ENCODE peak calls at places on chromosome 9, in seven cellular contexts. One of them, this sample, is unnamed.

GRCh38 chr9:101400120-101400519 is 1.5 kb downstream of the ZNF189 start:
- DNase-seq in H1: no peak
- DNase-seq in T47D: no peak
- DNase-seq in GM12878: no peak
- DNase-seq in SK-N-SH: no peak
- DNase-seq in K562: peak; percentile 14
- DNase-seq in HCT116: no peak
- DNase-seq in this sample: no peak

GRCh38 chr9:127682351-127683136 is 24.2 kb upstream of the CFAP157 start:
- DNase-seq in GM12878: no peak
- DNase-seq in T47D: no peak
- DNase-seq in HCT116: no peak
- DNase-seq in K562: no peak
- DNase-seq in SK-N-SH: no peak
- DNase-seq in H1: no peak
- DNase-seq in this sample: no peak

GRCh38 chr9:76464706-76465105 is 5.7 kb downstream of the GCNT1 start:
- DNase-seq in GM12878: no peak
- DNase-seq in K562: no peak
- DNase-seq in H1: no peak
- DNase-seq in T47D: no peak
- DNase-seq in SK-N-SH: no peak
- DNase-seq in HCT116: no peak
- DNase-seq in this sample: no peak

GRCh38 chr9:36854751-36855150 is 179.3 kb downstream of the PAX5 start:
- DNase-seq in K562: no peak
- DNase-seq in SK-N-SH: no peak
- DNase-seq in H1: no peak
- DNase-seq in GM12878: no peak
- DNase-seq in HCT116: no peak
- DNase-seq in T47D: no peak
- DNase-seq in this sample: no peak

GRCh38 chr9:94110821-94111252 is 26.6 kb downstream of the PTPDC1 start:
- DNase-seq in SK-N-SH: no peak
- DNase-seq in GM12878: no peak
- DNase-seq in T47D: no peak
- DNase-seq in H1: no peak
- DNase-seq in HCT116: no peak
- DNase-seq in K562: no peak
- DNase-seq in this sample: no peak

GRCh38 chr9:94973491-94973941 is 247.0 kb downstream of the AOPEP start:
- DNase-seq in K562: no peak
- DNase-seq in SK-N-SH: no peak
- DNase-seq in H1: no peak
- DNase-seq in GM12878: no peak
- DNase-seq in HCT116: no peak
- DNase-seq in T47D: no peak
- DNase-seq in this sample: no peak

GRCh38 chr9:4762108-4762888 is 21.3 kb upstream of the AK3 start:
- DNase-seq in SK-N-SH: peak; percentile 51
- DNase-seq in HCT116: peak; percentile 78
- DNase-seq in H1: peak; percentile 85
- DNase-seq in GM12878: peak; percentile 81
- DNase-seq in T47D: peak; percentile 19
- DNase-seq in K562: peak; percentile 32
- DNase-seq in this sample: peak; percentile 72

GRCh38 chr9:99752710-99753109 is 69.0 kb upstream of the NR4A3 start:
- DNase-seq in K562: no peak
- DNase-seq in T47D: no peak
- DNase-seq in H1: no peak
- DNase-seq in GM12878: no peak
- DNase-seq in SK-N-SH: no peak
- DNase-seq in HCT116: no peak
- DNase-seq in this sample: no peak

GRCh38 chr9:123743737-123744136 is 186.2 kb downstream of the DENND1A start:
- DNase-seq in GM12878: no peak
- DNase-seq in T47D: no peak
- DNase-seq in HCT116: no peak
- DNase-seq in H1: no peak
- DNase-seq in SK-N-SH: no peak
- DNase-seq in K562: no peak
- DNase-seq in this sample: no peak

GRCh38 chr9:70389642-70390266 is 24.7 kb downstream of the KLF9 start:
- DNase-seq in GM12878: no peak
- DNase-seq in T47D: no peak
- DNase-seq in HCT116: no peak
- DNase-seq in H1: no peak
- DNase-seq in SK-N-SH: no peak
- DNase-seq in K562: no peak
- DNase-seq in this sample: no peak

GRCh38 chr9:126874546-126875314 is 14.3 kb downstream of the ZBTB34 start:
- DNase-seq in K562: no peak
- DNase-seq in SK-N-SH: no peak
- DNase-seq in H1: no peak
- DNase-seq in T47D: peak; percentile 29
- DNase-seq in GM12878: no peak
- DNase-seq in HCT116: no peak
- DNase-seq in this sample: no peak

GRCh38 chr9:33458444-33458843 is 11.1 kb upstream of the AQP3 start:
- DNase-seq in K562: peak; percentile 41
- DNase-seq in HCT116: peak; percentile 75
- DNase-seq in GM12878: peak; percentile 32
- DNase-seq in H1: no peak
- DNase-seq in T47D: no peak
- DNase-seq in SK-N-SH: no peak
- DNase-seq in this sample: peak; percentile 20
- TF ChIP-seq JUND in K562: peak; percentile 60
- TF ChIP-seq JUND in HCT116: no peak
- TF ChIP-seq JUND in GM12878: no peak
- TF ChIP-seq JUND in H1: no peak
- TF ChIP-seq JUND in T47D: no peak
- TF ChIP-seq JUND in SK-N-SH: no peak
- TF ChIP-seq JUND in this sample: no peak

DNA sequence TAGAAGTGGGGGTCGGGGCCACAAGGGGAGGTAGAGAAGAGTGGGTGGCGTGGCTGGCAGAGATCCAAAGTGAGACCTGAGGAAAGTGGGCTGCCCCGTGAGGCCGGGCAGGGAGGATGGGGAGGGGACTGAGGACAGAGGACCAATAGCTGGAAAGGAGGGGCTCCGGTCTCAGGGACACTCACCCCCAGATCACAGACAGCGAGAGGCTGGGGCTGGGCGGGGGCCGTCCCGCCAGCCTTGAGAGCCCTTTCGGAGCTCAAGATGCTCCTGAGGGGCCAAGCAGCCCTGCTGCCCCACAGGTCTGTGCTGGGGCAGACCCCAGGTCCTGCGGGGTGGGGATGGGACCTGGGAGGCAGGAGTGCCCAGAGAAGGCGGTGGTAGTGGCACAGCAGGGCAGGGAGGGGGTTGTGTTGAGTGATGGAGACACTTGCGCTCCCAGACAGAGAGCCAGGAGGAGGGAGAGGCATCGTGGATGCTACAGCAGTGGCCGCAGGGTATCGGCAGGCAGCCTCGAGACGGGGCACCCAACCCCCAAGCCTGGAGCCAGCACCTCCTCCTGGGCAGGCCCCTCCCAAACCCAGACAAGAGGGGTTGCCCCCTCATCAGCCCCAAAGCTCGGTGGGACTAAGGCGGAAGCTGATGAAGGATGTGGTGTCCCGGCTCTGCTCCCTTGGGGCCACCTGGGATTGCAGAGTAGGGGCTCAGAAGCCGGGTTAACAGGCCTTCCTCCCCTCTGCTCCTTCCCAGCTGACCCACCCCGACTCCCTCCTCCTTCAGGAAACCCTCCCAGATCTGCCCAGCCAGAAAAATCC is 3.3 kb downstream of the SARDH start:
- DNase-seq in H1: no peak
- DNase-seq in K562: no peak
- DNase-seq in SK-N-SH: no peak
- DNase-seq in HCT116: no peak
- DNase-seq in T47D: no peak
- DNase-seq in GM12878: no peak
- DNase-seq in this sample: no peak
- TF ChIP-seq JUND in H1: no peak
- TF ChIP-seq JUND in K562: no peak
- TF ChIP-seq JUND in SK-N-SH: no peak
- TF ChIP-seq JUND in HCT116: no peak
- TF ChIP-seq JUND in T47D: no peak
- TF ChIP-seq JUND in GM12878: no peak
- TF ChIP-seq JUND in this sample: no peak

GRCh38 chr9:73265876-73266275 is 114.2 kb downstream of the ANXA1 start:
- DNase-seq in K562: no peak
- DNase-seq in GM12878: no peak
- DNase-seq in SK-N-SH: no peak
- DNase-seq in H1: no peak
- DNase-seq in HCT116: no peak
- DNase-seq in T47D: no peak
- DNase-seq in this sample: no peak

GRCh38 chr9:73269430-73270101 is 117.9 kb downstream of the ANXA1 start:
- DNase-seq in T47D: peak; percentile 11
- DNase-seq in HCT116: peak; percentile 6
- DNase-seq in K562: no peak
- DNase-seq in H1: no peak
- DNase-seq in SK-N-SH: peak; percentile 5
- DNase-seq in GM12878: no peak
- DNase-seq in this sample: peak; percentile 44

GRCh38 chr9:73270967-73271722 is 119.5 kb downstream of the ANXA1 start:
- DNase-seq in SK-N-SH: no peak
- DNase-seq in GM12878: no peak
- DNase-seq in HCT116: peak; percentile 10
- DNase-seq in T47D: no peak
- DNase-seq in H1: no peak
- DNase-seq in K562: no peak
- DNase-seq in this sample: peak; percentile 75
- TF ChIP-seq JUND in SK-N-SH: peak; percentile 38
- TF ChIP-seq JUND in GM12878: no peak
- TF ChIP-seq JUND in HCT116: peak; percentile 29
- TF ChIP-seq JUND in T47D: no peak
- TF ChIP-seq JUND in H1: no peak
- TF ChIP-seq JUND in K562: peak; percentile 84
- TF ChIP-seq JUND in this sample: peak; percentile 85

GRCh38 chr9:79384506-79384905 is 187.3 kb upstream of the TLE4 start:
- DNase-seq in GM12878: no peak
- DNase-seq in K562: no peak
- DNase-seq in SK-N-SH: no peak
- DNase-seq in T47D: no peak
- DNase-seq in HCT116: no peak
- DNase-seq in H1: no peak
- DNase-seq in this sample: no peak

GRCh38 chr9:79384091-79384490 is 187.7 kb upstream of the TLE4 start:
- DNase-seq in K562: no peak
- DNase-seq in SK-N-SH: no peak
- DNase-seq in T47D: no peak
- DNase-seq in GM12878: no peak
- DNase-seq in HCT116: no peak
- DNase-seq in H1: no peak
- DNase-seq in this sample: no peak

GRCh38 chr9:79383096-79383495 is 188.7 kb upstream of the TLE4 start:
- DNase-seq in SK-N-SH: no peak
- DNase-seq in HCT116: no peak
- DNase-seq in K562: no peak
- DNase-seq in T47D: no peak
- DNase-seq in H1: no peak
- DNase-seq in GM12878: no peak
- DNase-seq in this sample: no peak

GRCh38 chr9:79382044-79382443 is 189.7 kb upstream of the TLE4 start:
- DNase-seq in K562: no peak
- DNase-seq in HCT116: no peak
- DNase-seq in SK-N-SH: no peak
- DNase-seq in GM12878: no peak
- DNase-seq in H1: no peak
- DNase-seq in T47D: no peak
- DNase-seq in this sample: no peak

DNA sequence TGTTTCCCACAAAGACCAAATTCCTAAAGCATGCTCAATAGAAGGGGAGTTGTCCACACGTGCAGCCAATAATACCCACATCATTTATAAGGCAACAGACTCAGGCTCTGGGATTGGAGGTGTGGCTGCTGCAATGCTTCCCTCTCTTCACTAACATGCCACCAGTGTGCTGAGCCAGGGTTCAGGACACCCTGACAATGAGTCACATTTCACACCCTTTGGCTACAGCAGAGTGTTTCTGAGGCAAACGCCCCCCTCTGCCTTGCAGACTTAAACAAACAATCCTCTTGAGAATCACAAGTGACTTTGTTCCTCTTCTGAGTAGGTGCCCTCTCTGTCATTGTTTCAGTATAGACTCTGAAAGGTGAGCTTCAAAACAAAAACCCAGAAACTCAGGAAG is 189.3 kb upstream of the TLE4 start:
- DNase-seq in T47D: no peak
- DNase-seq in H1: no peak
- DNase-seq in HCT116: no peak
- DNase-seq in SK-N-SH: no peak
- DNase-seq in K562: no peak
- DNase-seq in GM12878: no peak
- DNase-seq in this sample: no peak
- TF ChIP-seq JUND in T47D: no peak
- TF ChIP-seq JUND in H1: no peak
- TF ChIP-seq JUND in HCT116: no peak
- TF ChIP-seq JUND in SK-N-SH: no peak
- TF ChIP-seq JUND in K562: no peak
- TF ChIP-seq JUND in GM12878: no peak
- TF ChIP-seq JUND in this sample: no peak

DNA sequence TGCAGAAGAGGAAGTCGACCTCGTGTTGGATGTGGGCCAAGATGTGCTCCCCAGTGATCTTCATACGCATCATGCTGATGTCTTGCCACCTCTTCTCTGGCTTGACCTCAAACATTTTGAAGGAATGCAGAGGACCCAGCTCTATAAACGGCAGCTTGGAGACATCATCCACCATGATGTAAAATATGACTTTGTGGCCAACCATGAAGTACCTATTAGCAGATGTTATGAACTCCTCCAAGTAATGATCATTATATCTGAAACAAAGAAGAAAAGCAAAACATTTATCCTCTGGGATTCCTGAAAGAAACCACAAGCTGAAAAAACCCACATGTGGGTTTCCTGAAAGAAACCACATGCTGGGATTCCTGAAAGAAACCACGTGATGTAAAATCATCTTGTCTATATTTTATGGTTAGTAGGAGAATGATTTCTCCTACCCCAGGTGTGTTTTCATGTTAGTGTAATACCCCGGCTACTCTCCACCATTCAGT is 52.3 kb downstream of the GGTA1 start:
- DNase-seq in SK-N-SH: no peak
- DNase-seq in H1: no peak
- DNase-seq in K562: no peak
- DNase-seq in GM12878: no peak
- DNase-seq in HCT116: no peak
- DNase-seq in T47D: no peak
- DNase-seq in this sample: no peak
- TF ChIP-seq JUND in SK-N-SH: no peak
- TF ChIP-seq JUND in H1: no peak
- TF ChIP-seq JUND in K562: no peak
- TF ChIP-seq JUND in GM12878: no peak
- TF ChIP-seq JUND in HCT116: no peak
- TF ChIP-seq JUND in T47D: no peak
- TF ChIP-seq JUND in this sample: no peak